ENCODE peak calls at places on chromosomes 2 and 18, in ten cellular contexts. Z, U, X, P, Y, H, T, S, W and I are unnamed samples.

GRCh38 chr2:8197101-8197500 is 484.8 kb upstream of the ID2 start:
- DNase-seq in Z (no peak), U (no peak), X (no peak), P (no peak), Y (no peak), H (no peak), T (no peak), S (no peak), W (no peak), I (peak; percentile 42)

GRCh38 chr2:158357699-158358098 is 98.9 kb downstream of the CCDC148 start:
- DNase-seq in Z (no peak), U (no peak), X (no peak), P (no peak), Y (no peak), H (no peak), T (no peak), S (no peak), W (no peak), I (no peak)

GRCh38 chr18:74116628-74117554 is 30.7 kb downstream of the FBXO15 start:
- DNase-seq in Z (peak; percentile 21), U (no peak), X (no peak), P (peak; percentile 12), Y (no peak), H (no peak), T (no peak), S (no peak), W (no peak), I (peak; percentile 27)

GRCh38 chr2:25418944-25419677 is 77.4 kb upstream of the DNMT3A start:
- DNase-seq in Z (no peak), U (no peak), X (no peak), P (no peak), Y (no peak), H (no peak), T (peak; percentile 95), S (no peak), W (no peak), I (no peak)

GRCh38 chr2:9232886-9233285 is 26.3 kb downstream of the ASAP2 start:
- DNase-seq in Z (no peak), U (no peak), X (no peak), P (no peak), Y (no peak), H (no peak), T (no peak), S (no peak), W (no peak), I (no peak)

GRCh38 chr18:10953672-10954071 is 195.7 kb downstream of the PIEZO2 start:
- DNase-seq in Z (no peak), U (no peak), X (no peak), P (peak; percentile 14), Y (no peak), H (no peak), T (peak; percentile 84), S (no peak), W (no peak), I (no peak)

GRCh38 chr2:7180641-7181370 is 263.6 kb downstream of the RNF144A start:
- DNase-seq in Z (peak; percentile 67), U (no peak), X (no peak), P (no peak), Y (no peak), H (no peak), T (no peak), S (no peak), W (no peak), I (no peak)

GRCh38 chr2:225893151-225893550 is 493.6 kb downstream of the NYAP2 start:
- DNase-seq in Z (no peak), U (no peak), X (no peak), P (no peak), Y (no peak), H (no peak), T (no peak), S (no peak), W (no peak), I (no peak)

GRCh38 chr2:148273158-148273691 is 252.3 kb downstream of the MBD5 start:
- DNase-seq in Z (peak; percentile 31), U (no peak), X (no peak), P (no peak), Y (no peak), H (no peak), T (no peak), S (no peak), W (no peak), I (no peak)

GRCh38 chr2:127389778-127390435 is 2.1 kb upstream of the MAP3K2 start:
- DNase-seq in Z (no peak), U (no peak), X (no peak), P (no peak), Y (no peak), H (no peak), T (no peak), S (no peak), W (no peak), I (no peak)
- TF ChIP-seq POLR2A in Z (no peak), U (no peak), X (no peak), P (no peak), Y (no peak), H (no peak), T (no peak), S (no peak), W (no peak), I (no peak)

DNA sequence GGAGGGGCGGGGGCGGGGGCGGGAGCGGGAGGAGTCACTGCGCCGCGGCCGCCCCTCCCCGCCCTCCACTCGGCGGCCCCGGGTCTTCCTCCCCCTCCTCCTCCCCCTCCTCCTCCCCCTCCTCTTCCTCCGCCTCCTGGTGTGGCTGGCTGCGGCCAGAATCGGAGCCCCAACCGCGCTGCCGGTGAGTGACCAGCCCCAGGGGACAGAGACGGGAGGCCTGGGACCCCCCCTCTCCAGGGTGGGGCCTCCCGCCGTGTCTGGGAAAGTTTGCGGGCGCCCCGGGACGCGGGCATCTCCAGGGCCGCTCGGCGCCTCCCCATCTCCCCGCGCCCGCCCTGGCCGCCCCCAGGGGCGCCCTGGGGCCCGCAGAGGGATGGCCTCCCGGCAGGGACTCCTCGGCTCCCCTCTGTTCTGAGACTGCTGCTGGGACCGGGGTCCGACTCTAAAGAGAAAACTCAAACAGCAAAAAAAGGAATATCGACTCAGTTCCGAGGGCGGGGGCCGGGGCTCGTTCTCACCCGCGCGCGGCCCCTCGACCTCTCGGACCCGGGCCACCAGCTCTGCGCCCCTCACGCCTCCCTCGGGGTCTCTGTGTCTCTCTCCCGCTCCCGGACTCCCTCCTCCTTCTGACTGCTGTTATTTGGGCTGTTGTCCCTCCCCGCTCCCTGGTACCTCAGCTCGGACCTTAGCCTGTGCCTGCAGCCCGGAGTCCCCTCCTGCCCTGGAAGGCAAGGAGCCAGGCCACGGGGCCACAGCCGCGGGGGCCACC is at the start of gene STON1:
- DNase-seq in Z (peak; percentile 17), U (no peak), X (peak; percentile 30), P (peak; percentile 39), Y (peak; percentile 74), H (peak; percentile 50), T (no peak), S (no peak), W (peak; percentile 54), I (peak; percentile 48)
- TF ChIP-seq POLR2A in Z (no peak), U (no peak), X (no peak), P (no peak), Y (peak; percentile 40), H (no peak), T (no peak), S (no peak), W (no peak), I (no peak)

GRCh38 chr2:74658516-74658915 is 4.5 kb downstream of the SEMA4F start:
- DNase-seq in Z (no peak), U (no peak), X (no peak), P (no peak), Y (no peak), H (no peak), T (no peak), S (no peak), W (no peak), I (no peak)

GRCh38 chr2:74659462-74659861 is 5.4 kb downstream of the SEMA4F start:
- DNase-seq in Z (no peak), U (no peak), X (no peak), P (no peak), Y (no peak), H (no peak), T (no peak), S (no peak), W (no peak), I (no peak)

GRCh38 chr2:74653589-74653984 is 460 bp upstream of the SEMA4F start:
- DNase-seq in Z (no peak), U (no peak), X (no peak), P (no peak), Y (no peak), H (no peak), T (no peak), S (no peak), W (no peak), I (no peak)

GRCh38 chr2:74655579-74655978 is 1.5 kb downstream of the SEMA4F start:
- DNase-seq in Z (no peak), U (no peak), X (no peak), P (no peak), Y (no peak), H (no peak), T (no peak), S (no peak), W (no peak), I (no peak)

DNA sequence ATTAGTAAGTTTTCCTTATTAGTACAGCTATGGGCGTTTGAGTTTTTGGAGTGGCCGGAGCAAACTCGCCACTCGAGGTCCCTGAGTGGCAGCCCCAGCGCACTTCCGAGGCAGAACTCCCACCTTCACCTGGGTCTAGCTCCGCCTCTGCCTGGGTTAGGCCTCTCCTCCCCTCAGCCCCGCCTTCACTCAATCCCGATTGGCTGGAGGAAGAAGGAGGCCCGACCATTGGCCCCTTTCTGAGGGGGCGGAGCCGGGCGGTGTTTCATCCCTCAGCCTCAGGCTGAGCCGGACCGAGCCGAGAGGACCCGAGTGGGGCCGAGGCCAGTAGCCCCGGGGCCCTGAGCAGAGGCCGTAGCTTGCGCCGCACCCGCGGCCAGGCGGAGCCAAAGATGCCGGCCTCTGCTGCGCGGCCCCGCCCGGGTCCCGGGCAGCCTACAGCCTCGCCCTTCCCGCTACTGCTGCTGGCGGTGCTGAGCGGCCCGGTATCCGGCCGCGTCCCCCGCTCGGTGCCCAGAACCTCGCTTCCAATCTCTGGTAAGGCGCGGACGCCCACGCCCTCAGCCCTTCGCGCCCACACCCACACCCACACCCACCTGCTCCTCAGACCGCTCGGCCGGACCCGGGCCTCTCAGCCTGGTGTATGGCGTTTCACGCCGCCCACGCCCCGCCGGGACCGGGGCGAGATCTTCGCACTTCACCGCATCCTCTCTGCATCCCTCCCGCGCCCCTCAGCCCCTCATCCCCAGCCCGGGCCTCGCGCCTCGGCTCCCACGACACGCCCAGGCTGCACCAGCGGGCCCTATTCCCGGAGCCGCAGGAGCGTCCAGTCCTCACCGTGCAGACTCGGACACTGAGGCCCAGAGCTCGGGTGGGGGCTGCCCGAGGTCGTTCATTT is at the start of gene SEMA4F:
- DNase-seq in Z (peak; percentile 95), U (peak; percentile 96), X (peak; percentile 98), P (peak; percentile 98), Y (peak; percentile 95), H (peak; percentile 98), T (peak; percentile 90), S (peak; percentile 96), W (peak; percentile 98), I (peak; percentile 85)
- TF ChIP-seq POLR2A in Z (peak; percentile 84), U (no peak), X (no peak), P (peak; percentile 18), Y (peak; percentile 73), H (no peak), T (peak; percentile 62), S (no peak), W (peak; percentile 51), I (no peak)

DNA sequence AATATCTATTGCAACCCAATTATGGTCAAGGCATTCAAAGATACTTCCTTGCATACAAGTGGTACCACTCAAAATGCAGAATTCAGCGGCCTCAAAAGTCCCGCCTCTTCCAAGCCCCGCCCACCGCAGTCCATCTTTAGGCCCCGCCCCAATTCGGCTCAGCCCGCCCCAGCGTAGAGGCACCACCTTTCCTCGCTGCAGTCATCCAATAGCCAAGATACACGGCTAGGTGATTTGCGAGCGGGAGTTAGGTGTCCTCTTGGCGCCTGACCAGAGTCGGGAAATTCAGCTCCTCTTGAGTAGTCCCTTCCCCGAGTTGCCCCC is 431 bp upstream of the SEC11C start:
- DNase-seq in Z (peak; percentile 88), U (peak; percentile 80), X (peak; percentile 91), P (peak; percentile 93), Y (peak; percentile 90), H (peak; percentile 92), T (no peak), S (peak; percentile 88), W (peak; percentile 73), I (peak; percentile 97)
- TF ChIP-seq POLR2A in Z (no peak), U (no peak), X (no peak), P (no peak), Y (no peak), H (no peak), T (no peak), S (no peak), W (no peak), I (no peak)